ENCODE peak calls at places on chromosomes 5 and 9, in five cellular contexts. T is GM04504; I is globus pallidus; F is Kasumi-1; K is CD4-positive, alpha-beta T cell. N is an unnamed sample.

GRCh38 chr5:78641060-78641474 is 7.5 kb downstream of the LHFPL2 start:
- DNase-seq in T (no peak), K (no peak), F (no peak), I (no peak), N (no peak)

GRCh38 chr5:98349251-98349989 is 424.0 kb upstream of the RGMB start:
- DNase-seq in T (peak), I (no peak), F (peak), K (no peak), N (peak)

GRCh38 chr5:159316519-159317383 is 13.5 kb downstream of the IL12B start:
- DNase-seq in I (no peak), K (no peak), F (peak), T (no peak), N (peak)

GRCh38 chr9:35940474-35941467 is 17.2 kb downstream of the OR2S2 start:
- DNase-seq in F (no peak), T (no peak), K (peak), I (no peak), N (no peak)

GRCh38 chr9:91945277-91946074 is 4.6 kb downstream of the ROR2 start:
- DNase-seq in F (no peak), K (no peak), T (no peak), I (no peak), N (peak)

GRCh38 chr5:179827684-179828083 is 7.0 kb downstream of the SQSTM1 start:
- DNase-seq in I (no peak), T (no peak), F (peak), K (no peak), N (no peak)

GRCh38 chr5:132203464-132203818 is 24.2 kb downstream of the P4HA2 start:
- DNase-seq in T (no peak), K (no peak), F (no peak), I (no peak), N (no peak)

GRCh38 chr5:88942967-88943291 is 59.9 kb upstream of the MEF2C start:
- DNase-seq in I (no peak), T (no peak), K (no peak), F (no peak), N (no peak)

GRCh38 chr5:27240791-27241190 is 202.4 kb upstream of the CDH9 start:
- DNase-seq in I (no peak), T (no peak), K (no peak), F (no peak), N (peak)

GRCh38 chr5:152838241-152838786 is 433.2 kb upstream of the NMUR2 start:
- DNase-seq in T (no peak), F (no peak), I (no peak), K (no peak), N (peak)

GRCh38 chr5:151612689-151613427 is 21.7 kb upstream of the FAT2 start:
- DNase-seq in T (no peak), K (no peak), F (no peak), I (no peak), N (no peak)

GRCh38 chr5:103424008-103424407 is 138.6 kb downstream of the NUDT12 start:
- DNase-seq in T (no peak), I (no peak), F (no peak), K (no peak), N (peak)

GRCh38 chr5:56837386-56837785 is 22.0 kb downstream of the MAP3K1 start:
- DNase-seq in K (no peak), I (no peak), F (no peak), T (no peak), N (no peak)

GRCh38 chr9:76717611-76718010 is 46.6 kb upstream of the PCA3 start:
- DNase-seq in I (peak), K (no peak), T (no peak), F (no peak), N (no peak)

GRCh38 chr5:14521748-14522147 is 59.8 kb upstream of the OTULINL start:
- DNase-seq in T (no peak), F (no peak), K (no peak), I (peak), N (no peak)

GRCh38 chr5:151022511-151023018 is 2.2 kb downstream of the GPX3 start:
- DNase-seq in K (no peak), T (no peak), F (no peak), I (no peak), N (peak)

GRCh38 chr9:71285191-71285656 is 163.8 kb upstream of the TRPM3 start:
- DNase-seq in K (peak), T (peak), F (peak), I (peak), N (peak)

GRCh38 chr5:37071901-37072581 is 177.1 kb downstream of the CPLANE1 start:
- DNase-seq in T (peak), K (no peak), F (no peak), I (peak), N (peak)

GRCh38 chr5:13331585-13331984 is 612.9 kb downstream of the DNAH5 start:
- DNase-seq in T (no peak), K (no peak), I (no peak), F (no peak), N (no peak)

GRCh38 chr9:129887210-129888084 is 52.2 kb downstream of the USP20 start:
- DNase-seq in K (peak), T (no peak), I (peak), F (peak), N (peak)

GRCh38 chr9:134782921-134783698 is 97.5 kb upstream of the FCN2 start:
- DNase-seq in K (no peak), T (no peak), I (no peak), F (no peak), N (no peak)

GRCh38 chr9:13750061-13750460 is 470.6 kb upstream of the MPDZ start:
- DNase-seq in F (no peak), I (no peak), K (no peak), T (peak), N (no peak)

GRCh38 chr5:4773827-4774317 is 366.3 kb upstream of the ADAMTS16 start:
- DNase-seq in F (no peak), I (no peak), K (no peak), T (no peak), N (no peak)

GRCh38 chr5:149581931-149582768 is 852 bp downstream of the ARHGEF37 start:
- DNase-seq in K (no peak), T (no peak), F (no peak), I (peak), N (peak)

GRCh38 chr9:86521322-86521721 is 167.1 kb upstream of the TUT7 start:
- DNase-seq in F (no peak), K (no peak), I (no peak), T (no peak), N (no peak)

GRCh38 chr9:7974335-7975005 is 174.9 kb upstream of the DMAC1 start:
- DNase-seq in I (no peak), K (no peak), T (no peak), F (peak), N (no peak)

GRCh38 chr5:151153766-151154272 is 3.8 kb downstream of the ANXA6 start:
- DNase-seq in I (no peak), T (no peak), F (no peak), K (no peak), N (no peak)

GRCh38 chr5:78624011-78624541 is 24.5 kb downstream of the LHFPL2 start:
- DNase-seq in K (no peak), I (no peak), T (no peak), F (no peak), N (no peak)

GRCh38 chr9:36018129-36018528 is 18.6 kb upstream of the RECK start:
- DNase-seq in F (no peak), K (no peak), I (no peak), T (no peak), N (no peak)

GRCh38 chr9:106956971-106957370 is 94.0 kb downstream of the ZNF462 start:
- DNase-seq in T (peak), I (no peak), F (no peak), K (no peak), N (peak)